ENCODE peak calls at places on chromosomes 3 and 15, in seven cellular contexts. G, R, W, O, V, F and S are unnamed samples.

GRCh38 chr15:70195808-70196304 is 98.1 kb upstream of the TLE3 start:
- DNase-seq in G (peak; percentile 91), R (peak; percentile 87), W (no peak), O (peak; percentile 58), V (peak; percentile 95), F (peak; percentile 92), S (peak; percentile 88)

GRCh38 chr3:123739754-123740153 is 144.4 kb downstream of the MYLK start:
- DNase-seq in G (no peak), R (no peak), W (no peak), O (no peak), V (no peak), F (peak; percentile 93), S (no peak)

GRCh38 chr15:52021128-52021671 is 2.2 kb downstream of the MAPK6 start:
- DNase-seq in G (peak; percentile 55), R (peak; percentile 73), W (peak; percentile 37), O (peak; percentile 33), V (no peak), F (peak; percentile 97), S (peak; percentile 91)

GRCh38 chr3:32640939-32641725 is 43.9 kb upstream of the CNOT10 start:
- DNase-seq in G (no peak), R (peak; percentile 6), W (no peak), O (no peak), V (no peak), F (peak; percentile 27), S (peak; percentile 9)

GRCh38 chr3:71208273-71209095 is 375.0 kb downstream of the FOXP1 start:
- DNase-seq in G (peak; percentile 32), R (peak; percentile 67), W (no peak), O (no peak), V (no peak), F (peak; percentile 33), S (peak; percentile 60)

GRCh38 chr15:91889143-91889815 is 35.8 kb downstream of the SLCO3A1 start:
- DNase-seq in G (no peak), R (no peak), W (no peak), O (no peak), V (no peak), F (no peak), S (no peak)

GRCh38 chr15:49898575-49899283 is 220.3 kb downstream of the ATP8B4 start:
- DNase-seq in G (no peak), R (no peak), W (no peak), O (no peak), V (no peak), F (no peak), S (no peak)

GRCh38 chr3:101849714-101850326 is 506 bp downstream of the NFKBIZ start:
- DNase-seq in G (peak; percentile 43), R (no peak), W (peak; percentile 43), O (peak; percentile 76), V (peak; percentile 72), F (no peak), S (peak; percentile 68)

GRCh38 chr3:193805448-193805847 is 212.4 kb downstream of the OPA1 start:
- DNase-seq in G (peak; percentile 69), R (peak; percentile 96), W (no peak), O (peak; percentile 47), V (peak; percentile 85), F (peak; percentile 80), S (peak; percentile 9)

GRCh38 chr3:24145481-24145880 is 200.4 kb downstream of the NR1D2 start:
- DNase-seq in G (no peak), R (no peak), W (no peak), O (no peak), V (no peak), F (peak; percentile 9), S (peak; percentile 45)

GRCh38 chr3:72270072-72270611 is 485.2 kb upstream of the PROK2 start:
- DNase-seq in G (peak; percentile 79), R (no peak), W (no peak), O (no peak), V (peak; percentile 91), F (peak; percentile 96), S (peak; percentile 98)

GRCh38 chr3:125165189-125165947 is 47.2 kb downstream of the SLC12A8 start:
- DNase-seq in G (no peak), R (peak; percentile 56), W (no peak), O (peak; percentile 55), V (peak; percentile 67), F (peak; percentile 35), S (peak; percentile 68)

GRCh38 chr15:78452485-78452884 is 14.5 kb downstream of the IREB2 start:
- DNase-seq in G (no peak), R (no peak), W (no peak), O (no peak), V (no peak), F (no peak), S (no peak)

GRCh38 chr3:45011756-45012441 is 14.2 kb upstream of the CLEC3B start:
- DNase-seq in G (no peak), R (peak; percentile 49), W (no peak), O (no peak), V (peak; percentile 84), F (peak; percentile 91), S (peak; percentile 91)

GRCh38 chr15:101121511-101122090 is 130.2 kb downstream of the CHSY1 start:
- DNase-seq in G (peak; percentile 15), R (peak; percentile 86), W (no peak), O (peak; percentile 91), V (peak; percentile 85), F (peak; percentile 74), S (peak; percentile 66)

GRCh38 chr3:133843634-133844033 is 38.0 kb downstream of the SRPRB start:
- DNase-seq in G (no peak), R (peak; percentile 48), W (no peak), O (no peak), V (no peak), F (peak; percentile 89), S (peak; percentile 4)

GRCh38 chr3:183158552-183159006 is 4.0 kb downstream of the LAMP3 start:
- DNase-seq in G (no peak), R (no peak), W (no peak), O (no peak), V (no peak), F (peak; percentile 68), S (peak; percentile 32)

GRCh38 chr15:95839367-95839782 is 491.1 kb upstream of the NR2F2 start:
- DNase-seq in G (no peak), R (no peak), W (no peak), O (no peak), V (no peak), F (no peak), S (no peak)

GRCh38 chr3:122183521-122183892 is at the start of gene CASR:
- DNase-seq in G (peak; percentile 36), R (no peak), W (no peak), O (no peak), V (no peak), F (no peak), S (no peak)

GRCh38 chr3:76869726-76870414 is 170.0 kb upstream of the ROBO2 start:
- DNase-seq in G (no peak), R (no peak), W (no peak), O (no peak), V (no peak), F (no peak), S (no peak)

GRCh38 chr15:83694030-83694429 is 40.1 kb downstream of the ADAMTSL3 start:
- DNase-seq in G (no peak), R (peak; percentile 19), W (no peak), O (no peak), V (no peak), F (peak; percentile 32), S (no peak)

GRCh38 chr3:23810342-23811116 is 4.8 kb downstream of the UBE2E1 start:
- DNase-seq in G (peak; percentile 33), R (peak; percentile 71), W (peak; percentile 9), O (peak; percentile 87), V (peak; percentile 81), F (no peak), S (peak; percentile 59)

DNA sequence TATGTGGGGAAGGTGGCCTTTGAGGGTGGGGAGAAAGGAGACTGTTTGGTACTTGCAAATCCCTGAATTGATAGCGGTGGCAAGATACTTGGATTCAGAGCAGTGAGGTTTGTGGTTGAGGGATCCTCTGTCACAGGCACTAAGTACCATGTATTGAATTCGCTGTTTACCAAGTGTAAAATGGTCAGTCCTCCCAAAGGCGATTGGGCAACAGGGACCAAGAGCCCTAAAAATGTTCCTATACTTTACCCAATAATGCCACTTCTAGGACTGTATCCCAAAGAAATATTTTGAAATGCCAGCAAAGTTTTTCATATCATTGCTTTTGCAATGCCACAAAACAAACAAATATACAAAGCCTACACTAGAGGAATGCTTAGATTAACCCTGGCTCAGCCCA is 43.4 kb upstream of the MRPS22 start:
- DNase-seq in G (no peak), R (no peak), W (no peak), O (no peak), V (no peak), F (no peak), S (peak; percentile 16)
- H3K4me1 ChIP-seq in G (peaks cover 19% of the 10 kb centered on the region), R (peaks cover 7% of the 10 kb centered on the region), W (no peaks in the 10 kb centered on the region), O (peaks cover 31% of the 10 kb centered on the region), V (no peaks in the 10 kb centered on the region), F (peaks cover 32% of the 10 kb centered on the region), S (peaks cover 29% of the 10 kb centered on the region)

DNA sequence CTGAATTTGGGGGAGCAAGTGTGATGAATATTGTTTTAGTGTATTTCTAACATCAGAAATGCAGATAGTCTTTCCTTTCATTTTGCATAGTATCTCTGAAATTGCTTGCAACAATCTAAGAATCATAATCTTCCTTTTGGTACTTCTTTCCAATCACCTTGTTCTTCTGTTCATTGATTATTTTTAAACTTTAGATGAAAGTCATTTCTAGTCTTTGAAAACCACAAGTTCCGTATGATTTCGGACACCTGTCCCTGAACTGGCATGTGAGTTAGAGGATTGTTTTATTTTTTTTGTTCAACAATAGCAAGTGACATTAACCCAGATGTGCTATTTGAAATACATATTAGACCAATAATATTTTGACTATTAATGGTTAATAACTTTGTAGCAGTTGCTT is 329.7 kb downstream of the UNC13C start:
- DNase-seq in G (no peak), R (no peak), W (no peak), O (no peak), V (no peak), F (no peak), S (no peak)
- H3K4me1 ChIP-seq in G (no peaks in the 10 kb centered on the region), R (no peaks in the 10 kb centered on the region), W (no peaks in the 10 kb centered on the region), O (no peaks in the 10 kb centered on the region), V (no peaks in the 10 kb centered on the region), F (no peaks in the 10 kb centered on the region), S (no peaks in the 10 kb centered on the region)

DNA sequence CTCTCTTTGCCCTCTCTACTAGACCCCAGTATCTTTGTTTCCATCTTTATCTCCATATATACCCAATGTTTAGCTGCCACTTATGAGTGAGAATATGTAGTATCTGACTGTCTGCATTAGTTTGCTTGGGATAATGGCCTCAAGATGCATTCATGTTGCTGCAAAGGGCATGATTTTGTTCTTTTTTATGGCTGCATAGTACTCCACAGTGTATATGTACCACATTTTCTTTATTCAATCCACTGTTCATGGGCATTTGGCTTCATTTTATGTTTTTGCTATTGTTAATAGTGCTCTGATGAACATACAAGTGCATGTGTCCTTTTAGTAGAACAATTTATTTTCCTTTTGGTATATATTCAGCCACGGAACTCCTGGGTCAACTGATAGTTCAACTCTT is 671.5 kb upstream of the GRM7 start:
- DNase-seq in G (no peak), R (no peak), W (no peak), O (no peak), V (no peak), F (no peak), S (no peak)
- H3K4me1 ChIP-seq in G (no peaks in the 10 kb centered on the region), R (no peaks in the 10 kb centered on the region), W (no peaks in the 10 kb centered on the region), O (no peaks in the 10 kb centered on the region), V (no peaks in the 10 kb centered on the region), F (no peaks in the 10 kb centered on the region), S (no peaks in the 10 kb centered on the region)

DNA sequence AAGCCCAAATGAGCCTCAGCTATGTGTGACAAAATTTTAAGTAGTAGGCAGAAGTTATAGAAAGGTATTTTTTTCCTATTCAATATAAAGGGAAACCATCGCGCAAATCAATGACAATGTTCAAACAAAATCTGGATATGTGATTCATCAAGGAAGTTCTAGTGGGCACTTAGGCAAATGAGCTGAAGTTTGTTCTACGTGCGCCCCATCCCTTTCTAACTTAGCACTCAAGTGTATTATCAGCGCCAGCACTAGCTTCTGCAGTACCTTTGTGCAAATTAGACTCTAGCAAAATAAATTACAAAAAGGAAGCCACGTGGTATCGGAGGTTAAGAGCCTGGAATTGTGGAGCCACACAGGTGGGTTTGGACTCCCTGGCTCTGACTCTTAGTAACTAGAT is 91.1 kb downstream of the TBL1XR1 start:
- DNase-seq in G (no peak), R (no peak), W (no peak), O (no peak), V (no peak), F (no peak), S (no peak)
- H3K4me1 ChIP-seq in G (peaks cover 56% of the 10 kb centered on the region), R (peaks cover 4% of the 10 kb centered on the region), W (peaks cover 41% of the 10 kb centered on the region), O (peaks cover 3% of the 10 kb centered on the region), V (peaks cover 83% of the 10 kb centered on the region), F (peaks cover 8% of the 10 kb centered on the region), S (peaks cover 47% of the 10 kb centered on the region)